ENCODE peak calls at places on chromosome 16, in seven cellular contexts. Q is HFF-Myc; N is nucleus accumbens; D is stimulated activated CD4-positive, alpha-beta T cell treated with anti-CD3 and anti-CD28 coated beads, Interleukin-4, amount 100 ng/mL, for 4 hours; P is glutamatergic neuron; Y is activated T-cell treated with anti-CD3 and anti-CD28 coated beads, Interleukin-2, amount 50 U/mL, for 72 hours; W is AG10803. J is an unnamed sample.

GRCh38 chr16:30875881-30876791 is 17.7 kb downstream of the BCL7C start:
- DNase-seq in Q (no peak), N (no peak), D (no peak), P (peak; percentile 35), Y (peak; percentile 10), W (peak; percentile 19), J (no peak)

GRCh38 chr16:19601083-19601976 is 45.8 kb downstream of the VPS35L start:
- DNase-seq in Q (no peak), N (peak; percentile 31), D (peak; percentile 2), P (no peak), Y (peak; percentile 14), W (peak; percentile 49), J (no peak)

GRCh38 chr16:84826558-84826941 is 6.8 kb downstream of the CRISPLD2 start:
- DNase-seq in Q (no peak), N (no peak), D (no peak), P (no peak), Y (no peak), W (peak; percentile 60), J (no peak)

GRCh38 chr16:73154063-73154870 is 106.3 kb upstream of the ZFHX3 start:
- DNase-seq in Q (no peak), N (peak; percentile 51), D (no peak), P (no peak), Y (no peak), W (no peak), J (no peak)

GRCh38 chr16:86748643-86749042 is 170.3 kb downstream of the FOXL1 start:
- DNase-seq in Q (no peak), N (no peak), D (no peak), P (no peak), Y (no peak), W (no peak), J (no peak)

GRCh38 chr16:87149051-87149450 is 168.1 kb downstream of the C16orf95 start:
- DNase-seq in Q (no peak), N (no peak), D (no peak), P (no peak), Y (no peak), W (no peak), J (no peak)

GRCh38 chr16:30418350-30419181 is 11.2 kb downstream of the ZNF771 start:
- DNase-seq in Q (no peak), N (peak; percentile 46), D (no peak), P (no peak), Y (no peak), W (no peak), J (no peak)

GRCh38 chr16:67652578-67653130 is 7.4 kb downstream of the ACD start:
- DNase-seq in Q (no peak), N (no peak), D (no peak), P (no peak), Y (no peak), W (no peak), J (no peak)

GRCh38 chr16:66622863-66623262 is 18.4 kb downstream of the CMTM3 start:
- DNase-seq in Q (no peak), N (no peak), D (no peak), P (no peak), Y (no peak), W (no peak), J (no peak)

J was measured in posterior cingulate gyrus.